ENCODE peak calls at places on chromosome 10, in four cellular contexts. One of them, this sample, is unnamed.

GRCh38 chr10:14751576-14752330 is 22.9 kb downstream of the FAM107B start:
- DNase-seq in K562: no peak
- DNase-seq in WTC11: no peak
- DNase-seq in HepG2: no peak
- DNase-seq in this sample: no peak

GRCh38 chr10:3426190-3426845 is 253.7 kb upstream of the PITRM1 start:
- DNase-seq in K562: no peak
- DNase-seq in WTC11: no peak
- DNase-seq in HepG2: peak
- DNase-seq in this sample: no peak

GRCh38 chr10:107160866-107161265 is 3.6 kb downstream of the SORCS1 start:
- DNase-seq in K562: no peak
- DNase-seq in WTC11: no peak
- DNase-seq in HepG2: no peak
- DNase-seq in this sample: no peak

GRCh38 chr10:93481931-93482834 is at the start of gene MYOF:
- DNase-seq in K562: peak
- DNase-seq in WTC11: peak
- DNase-seq in HepG2: peak
- DNase-seq in this sample: peak

GRCh38 chr10:34748357-34748756 is 66.7 kb downstream of the PARD3 start:
- DNase-seq in K562: no peak
- DNase-seq in WTC11: no peak
- DNase-seq in HepG2: no peak
- DNase-seq in this sample: no peak

GRCh38 chr10:6274040-6274439 is 71.3 kb downstream of the PFKFB3 start:
- DNase-seq in K562: no peak
- DNase-seq in WTC11: no peak
- DNase-seq in HepG2: peak
- DNase-seq in this sample: no peak

GRCh38 chr10:77351386-77351785 is 286.2 kb downstream of the KCNMA1 start:
- DNase-seq in K562: no peak
- DNase-seq in WTC11: no peak
- DNase-seq in HepG2: no peak
- DNase-seq in this sample: no peak

GRCh38 chr10:97517778-97518561 is 19.2 kb downstream of the UBTD1 start:
- DNase-seq in K562: no peak
- DNase-seq in WTC11: no peak
- DNase-seq in HepG2: no peak
- DNase-seq in this sample: no peak

GRCh38 chr10:75662715-75663114 is 231.3 kb downstream of the LRMDA start:
- DNase-seq in K562: no peak
- DNase-seq in WTC11: no peak
- DNase-seq in HepG2: no peak
- DNase-seq in this sample: no peak

GRCh38 chr10:120782336-120782735 is 68.8 kb upstream of the WDR11 start:
- DNase-seq in K562: no peak
- DNase-seq in WTC11: no peak
- DNase-seq in HepG2: no peak
- DNase-seq in this sample: no peak

GRCh38 chr10:12387561-12388210 is 38.3 kb downstream of the CAMK1D start:
- DNase-seq in K562: no peak
- DNase-seq in WTC11: no peak
- DNase-seq in HepG2: no peak
- DNase-seq in this sample: no peak

GRCh38 chr10:43408331-43408709 is 666 bp downstream of the HNRNPF start:
- DNase-seq in K562: no peak
- DNase-seq in WTC11: no peak
- DNase-seq in HepG2: no peak
- DNase-seq in this sample: no peak

GRCh38 chr10:43816351-43817321 is 168.0 kb upstream of the ZNF32 start:
- DNase-seq in K562: no peak
- DNase-seq in WTC11: no peak
- DNase-seq in HepG2: no peak
- DNase-seq in this sample: no peak

GRCh38 chr10:114310346-114310745 is 71.3 kb downstream of the VWA2 start:
- DNase-seq in K562: no peak
- DNase-seq in WTC11: no peak
- DNase-seq in HepG2: no peak
- DNase-seq in this sample: no peak

GRCh38 chr10:78577673-78578072 is 491.1 kb upstream of the ZMIZ1 start:
- DNase-seq in K562: no peak
- DNase-seq in WTC11: no peak
- DNase-seq in HepG2: no peak
- DNase-seq in this sample: no peak

GRCh38 chr10:14146501-14146900 is 184.2 kb downstream of the FRMD4A start:
- DNase-seq in K562: no peak
- DNase-seq in WTC11: no peak
- DNase-seq in HepG2: no peak
- DNase-seq in this sample: no peak

GRCh38 chr10:17227367-17228080 is 517 bp upstream of the VIM start:
- DNase-seq in K562: no peak
- DNase-seq in WTC11: no peak
- DNase-seq in HepG2: no peak
- DNase-seq in this sample: no peak

GRCh38 chr10:123583639-123584418 is 82.3 kb upstream of the GPR26 start:
- DNase-seq in K562: peak
- DNase-seq in WTC11: peak
- DNase-seq in HepG2: peak
- DNase-seq in this sample: peak

GRCh38 chr10:115851689-115852088 is 421.3 kb downstream of the GFRA1 start:
- DNase-seq in K562: no peak
- DNase-seq in WTC11: no peak
- DNase-seq in HepG2: no peak
- DNase-seq in this sample: no peak

DNA sequence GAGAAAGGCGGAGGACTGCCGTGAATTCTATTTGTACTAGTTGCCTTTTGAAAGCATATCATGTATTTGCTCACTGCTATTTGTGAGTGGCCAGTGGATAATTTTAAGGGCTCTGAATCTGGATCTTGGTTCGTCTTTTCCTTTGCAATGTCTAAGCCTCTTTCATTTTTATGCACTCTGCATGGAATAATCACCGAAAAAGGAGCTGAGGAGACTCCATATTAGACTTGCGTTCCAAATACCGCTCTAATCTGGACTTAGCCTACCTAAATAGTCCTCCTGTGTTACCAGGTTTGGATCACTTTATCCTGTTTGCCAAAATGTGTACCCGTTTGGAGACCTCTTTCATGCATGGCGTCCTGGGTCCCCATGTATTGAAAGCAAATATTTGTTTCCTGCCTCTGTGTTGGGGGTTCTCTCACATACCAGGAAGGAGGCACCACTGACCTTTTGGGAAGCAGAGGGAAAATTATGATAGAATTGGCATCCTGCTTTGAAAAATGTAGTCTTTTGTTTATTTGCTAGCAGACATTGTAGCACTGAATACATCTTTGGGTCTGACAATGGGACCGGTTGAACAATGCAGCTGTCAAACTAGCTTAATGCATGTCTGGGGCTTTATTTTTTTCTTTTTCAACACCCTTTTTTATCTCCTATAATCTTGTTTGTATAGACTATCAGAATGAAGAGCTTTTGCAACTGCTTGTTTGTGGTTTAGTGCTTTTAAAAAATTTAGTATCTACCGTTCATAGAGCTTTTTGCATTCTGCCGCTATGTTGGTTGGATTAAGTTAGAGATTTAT is 11.8 kb upstream of the CELF2 start:
- DNase-seq in K562: no peak
- DNase-seq in WTC11: no peak
- DNase-seq in HepG2: no peak
- DNase-seq in this sample: no peak
- TF ChIP-seq ELF4 in K562: no peak
- TF ChIP-seq ELF4 in WTC11: no peak
- TF ChIP-seq ELF4 in HepG2: no peak
- TF ChIP-seq ELF4 in this sample: no peak

GRCh38 chr10:72043016-72043834 is 45.1 kb downstream of the SPOCK2 start:
- DNase-seq in K562: no peak
- DNase-seq in WTC11: no peak
- DNase-seq in HepG2: no peak
- DNase-seq in this sample: no peak

GRCh38 chr10:72045586-72045985 is 42.8 kb downstream of the SPOCK2 start:
- DNase-seq in K562: no peak
- DNase-seq in WTC11: no peak
- DNase-seq in HepG2: no peak
- DNase-seq in this sample: no peak

GRCh38 chr10:72048450-72049124 is 39.8 kb downstream of the SPOCK2 start:
- DNase-seq in K562: peak
- DNase-seq in WTC11: peak
- DNase-seq in HepG2: peak
- DNase-seq in this sample: peak

GRCh38 chr10:72041491-72041890 is 46.9 kb downstream of the SPOCK2 start:
- DNase-seq in K562: no peak
- DNase-seq in WTC11: no peak
- DNase-seq in HepG2: no peak
- DNase-seq in this sample: no peak

GRCh38 chr10:72044417-72045041 is 43.8 kb downstream of the SPOCK2 start:
- DNase-seq in K562: no peak
- DNase-seq in WTC11: no peak
- DNase-seq in HepG2: peak
- DNase-seq in this sample: no peak
- TF ChIP-seq ELF4 in K562: no peak
- TF ChIP-seq ELF4 in WTC11: no peak
- TF ChIP-seq ELF4 in HepG2: no peak
- TF ChIP-seq ELF4 in this sample: no peak

DNA sequence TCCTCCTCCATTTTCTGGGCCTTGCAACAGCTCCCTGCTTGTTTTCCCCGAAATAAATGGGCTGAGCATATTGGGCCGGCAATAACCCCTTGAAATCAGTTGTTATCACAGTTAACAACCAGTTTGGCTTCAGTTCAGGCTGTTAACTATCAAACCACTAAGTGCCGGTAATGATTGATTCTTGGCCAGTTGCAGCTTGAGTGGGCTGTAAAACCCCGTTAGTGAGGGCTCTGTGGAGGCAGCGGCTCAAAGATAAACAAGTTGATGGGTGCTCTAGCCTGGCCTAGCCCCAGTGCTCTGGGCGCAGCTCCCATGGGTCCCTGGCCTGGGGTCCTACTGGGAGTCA is 8.3 kb downstream of the FGF8 start:
- DNase-seq in K562: no peak
- DNase-seq in WTC11: no peak
- DNase-seq in HepG2: no peak
- DNase-seq in this sample: no peak
- TF ChIP-seq ELF4 in K562: no peak
- TF ChIP-seq ELF4 in WTC11: no peak
- TF ChIP-seq ELF4 in HepG2: no peak
- TF ChIP-seq ELF4 in this sample: no peak

GRCh38 chr10:86205086-86205760 is 161.4 kb downstream of the GRID1 start:
- DNase-seq in K562: no peak
- DNase-seq in WTC11: no peak
- DNase-seq in HepG2: no peak
- DNase-seq in this sample: no peak

GRCh38 chr10:86205761-86206145 is 160.8 kb downstream of the GRID1 start:
- DNase-seq in K562: no peak
- DNase-seq in WTC11: peak
- DNase-seq in HepG2: no peak
- DNase-seq in this sample: no peak

GRCh38 chr10:86204421-86205045 is 162.1 kb downstream of the GRID1 start:
- DNase-seq in K562: no peak
- DNase-seq in WTC11: peak
- DNase-seq in HepG2: no peak
- DNase-seq in this sample: no peak

GRCh38 chr10:86202226-86202625 is 164.4 kb downstream of the GRID1 start:
- DNase-seq in K562: no peak
- DNase-seq in WTC11: no peak
- DNase-seq in HepG2: no peak
- DNase-seq in this sample: no peak

DNA sequence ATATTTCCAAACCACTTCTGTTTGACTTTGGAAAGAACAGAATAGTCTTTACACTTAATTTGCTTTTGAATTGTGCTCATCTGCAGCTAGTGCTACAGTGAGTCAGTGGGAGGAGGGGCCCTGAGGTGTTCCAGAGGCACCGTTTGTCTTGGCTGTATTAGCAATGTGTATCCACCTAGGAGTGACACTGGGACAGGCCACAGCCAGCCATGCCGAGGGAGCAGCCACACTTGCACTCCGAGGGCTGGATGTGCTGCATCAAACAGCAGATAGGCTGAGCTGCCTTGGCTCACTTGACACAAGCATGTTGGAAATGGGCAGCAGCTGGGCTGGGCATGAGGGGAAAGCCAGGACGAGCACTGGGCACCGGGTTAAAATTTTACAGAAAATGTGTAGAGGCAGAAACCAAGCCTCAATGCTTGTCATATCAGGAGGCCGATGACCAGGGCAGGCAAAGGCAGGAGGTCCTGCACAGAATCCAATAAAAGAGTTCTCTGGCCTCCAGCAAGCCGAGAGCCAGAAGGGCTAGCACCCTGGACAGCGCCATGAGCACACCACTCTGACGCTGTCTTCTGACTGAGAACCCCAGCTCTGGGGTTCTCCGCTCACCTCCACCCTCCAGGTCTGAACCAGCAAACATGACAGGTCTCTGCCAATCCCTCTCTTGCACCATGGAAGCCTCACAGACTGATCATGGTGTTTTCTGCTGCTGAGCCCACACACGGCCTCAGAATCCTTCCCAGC is 163.3 kb downstream of the GRID1 start:
- DNase-seq in K562: peak
- DNase-seq in WTC11: peak
- DNase-seq in HepG2: peak
- DNase-seq in this sample: peak
- TF ChIP-seq ELF4 in K562: no peak
- TF ChIP-seq ELF4 in WTC11: no peak
- TF ChIP-seq ELF4 in HepG2: no peak
- TF ChIP-seq ELF4 in this sample: no peak

GRCh38 chr10:132135398-132135872 is 51.3 kb upstream of the DPYSL4 start:
- DNase-seq in K562: no peak
- DNase-seq in WTC11: no peak
- DNase-seq in HepG2: no peak
- DNase-seq in this sample: no peak
- TF ChIP-seq ELF4 in K562: no peak
- TF ChIP-seq ELF4 in WTC11: no peak
- TF ChIP-seq ELF4 in HepG2: no peak
- TF ChIP-seq ELF4 in this sample: no peak

This sample was measured in HEK293T.